ENCODE peak calls at places on chromosome 11, in four cellular contexts. X, L, I and H are unnamed samples.

GRCh38 chr11:33543823-33544222 is 156.8 kb downstream of the C11orf91 start:
- DNase-seq in X (no peak), L (no peak), I (peak; percentile 75), H (no peak)

GRCh38 chr11:27914080-27914479 is 193.9 kb downstream of the KIF18A start:
- DNase-seq in X (no peak), L (no peak), I (no peak), H (peak; percentile 55)

GRCh38 chr11:128473631-128474030 is 113.7 kb downstream of the ETS1 start:
- DNase-seq in X (no peak), L (no peak), I (no peak), H (no peak)

GRCh38 chr11:108958446-108959123 is 293.7 kb downstream of the DDX10 start:
- DNase-seq in X (no peak), L (no peak), I (peak; percentile 68), H (peak; percentile 62)

GRCh38 chr11:102685311-102685710 is 20.3 kb downstream of the MMP27 start:
- DNase-seq in X (no peak), L (no peak), I (no peak), H (no peak)

GRCh38 chr11:123560001-123560400 is 94.4 kb downstream of the SCN3B start:
- DNase-seq in X (peak; percentile 63), L (peak; percentile 74), I (peak; percentile 93), H (peak; percentile 81)

GRCh38 chr11:57458060-57458409 is 2.3 kb upstream of the RTN4RL2 start:
- DNase-seq in X (no peak), L (no peak), I (no peak), H (no peak)

GRCh38 chr11:27700351-27701261 is at the start of gene BDNF:
- DNase-seq in X (peak; percentile 41), L (no peak), I (peak; percentile 68), H (peak; percentile 36)

GRCh38 chr11:134951305-134951700 is 539.3 kb upstream of the B3GAT1 start:
- DNase-seq in X (no peak), L (no peak), I (peak; percentile 73), H (peak; percentile 3)

GRCh38 chr11:32706985-32707736 is 87.3 kb downstream of the CCDC73 start:
- DNase-seq in X (peak; percentile 64), L (no peak), I (peak; percentile 56), H (peak; percentile 82)

GRCh38 chr11:16381177-16381576 is 24.8 kb upstream of the SOX6 start:
- DNase-seq in X (no peak), L (no peak), I (no peak), H (no peak)

GRCh38 chr11:128937480-128937879 is 5.2 kb downstream of the TP53AIP1 start:
- DNase-seq in X (no peak), L (no peak), I (no peak), H (no peak)

GRCh38 chr11:114237321-114238280 is 58.6 kb upstream of the NNMT start:
- DNase-seq in X (no peak), L (no peak), I (no peak), H (no peak)

GRCh38 chr11:57294225-57295131 is 30.3 kb downstream of the TNKS1BP1 start:
- DNase-seq in X (no peak), L (peak; percentile 38), I (peak; percentile 72), H (peak; percentile 30)

GRCh38 chr11:1504581-1505290 is 18.2 kb upstream of the MOB2 start:
- DNase-seq in X (no peak), L (no peak), I (no peak), H (no peak)

GRCh38 chr11:78838417-78838816 is 263.8 kb upstream of the NARS2 start:
- DNase-seq in X (no peak), L (peak; percentile 29), I (no peak), H (no peak)

GRCh38 chr11:11816511-11817319 is 25.1 kb upstream of the USP47 start:
- DNase-seq in X (no peak), L (no peak), I (peak; percentile 37), H (no peak)

GRCh38 chr11:6321961-6322362 is 1.7 kb upstream of the CAVIN3 start:
- DNase-seq in X (no peak), L (no peak), I (peak; percentile 55), H (peak; percentile 74)

GRCh38 chr11:67356867-67357561 is 3.7 kb upstream of the POLD4 start:
- DNase-seq in X (peak; percentile 83), L (peak; percentile 78), I (peak; percentile 72), H (peak; percentile 76)

GRCh38 chr11:130431337-130431773 is 2.9 kb upstream of the ADAMTS8 start:
- DNase-seq in X (peak; percentile 76), L (peak; percentile 80), I (peak; percentile 44), H (peak; percentile 40)

GRCh38 chr11:113849713-113850112 is 25.7 kb downstream of the USP28 start:
- DNase-seq in X (no peak), L (no peak), I (no peak), H (no peak)

GRCh38 chr11:60514055-60514454 is 1.1 kb upstream of the MS4A13 start:
- DNase-seq in X (no peak), L (no peak), I (no peak), H (no peak)

GRCh38 chr11:91041626-91042025 is 818.8 kb upstream of the CHORDC1 start:
- DNase-seq in X (no peak), L (no peak), I (no peak), H (no peak)

GRCh38 chr11:129167315-129167714 is 24.8 kb downstream of the ARHGAP32 start:
- DNase-seq in X (no peak), L (no peak), I (no peak), H (no peak)

GRCh38 chr11:130403301-130403804 is 25.1 kb downstream of the ADAMTS8 start:
- DNase-seq in X (no peak), L (peak; percentile 32), I (peak; percentile 90), H (peak; percentile 83)

GRCh38 chr11:74030668-74031309 is 21.9 kb upstream of the UCP3 start:
- DNase-seq in X (no peak), L (no peak), I (no peak), H (no peak)

GRCh38 chr11:91366816-91367215 is 857.8 kb upstream of the FAT3 start:
- DNase-seq in X (no peak), L (no peak), I (no peak), H (no peak)

GRCh38 chr11:124897681-124898680 is at the start of gene ROBO4:
- DNase-seq in X (no peak), L (no peak), I (peak; percentile 91), H (peak; percentile 91)

GRCh38 chr11:6925636-6926207 is 504 bp upstream of the ZNF215 start:
- DNase-seq in X (no peak), L (no peak), I (peak; percentile 8), H (peak; percentile 19)

GRCh38 chr11:73143126-73143838 is 1.2 kb upstream of the FCHSD2 start:
- DNase-seq in X (peak; percentile 31), L (peak; percentile 62), I (no peak), H (no peak)

GRCh38 chr11:117230286-117230961 is 1.4 kb downstream of the PCSK7 start:
- DNase-seq in X (peak; percentile 56), L (no peak), I (no peak), H (no peak)

GRCh38 chr11:69183613-69184012 is 27.9 kb downstream of the SMIM38 start:
- DNase-seq in X (peak; percentile 82), L (no peak), I (no peak), H (no peak)

GRCh38 chr11:32006799-32007388 is 84.0 kb upstream of the RCN1 start:
- DNase-seq in X (peak; percentile 55), L (peak; percentile 20), I (peak; percentile 54), H (peak; percentile 54)

GRCh38 chr11:13343931-13344717 is 66.5 kb downstream of the BMAL1 start:
- DNase-seq in X (peak; percentile 74), L (peak; percentile 78), I (peak; percentile 76), H (peak; percentile 65)

GRCh38 chr11:3637201-3637600 is 4.6 kb downstream of the ART5 start:
- DNase-seq in X (no peak), L (no peak), I (no peak), H (no peak)

GRCh38 chr11:34337016-34337415 is 20.8 kb downstream of the ABTB2 start:
- DNase-seq in X (no peak), L (no peak), I (no peak), H (no peak)

GRCh38 chr11:133679896-133680295 is 147.6 kb upstream of the OPCML start:
- DNase-seq in X (no peak), L (no peak), I (no peak), H (no peak)
- TF ChIP-seq CTCF in X (no peak), L (no peak), I (no peak), H (no peak)

DNA sequence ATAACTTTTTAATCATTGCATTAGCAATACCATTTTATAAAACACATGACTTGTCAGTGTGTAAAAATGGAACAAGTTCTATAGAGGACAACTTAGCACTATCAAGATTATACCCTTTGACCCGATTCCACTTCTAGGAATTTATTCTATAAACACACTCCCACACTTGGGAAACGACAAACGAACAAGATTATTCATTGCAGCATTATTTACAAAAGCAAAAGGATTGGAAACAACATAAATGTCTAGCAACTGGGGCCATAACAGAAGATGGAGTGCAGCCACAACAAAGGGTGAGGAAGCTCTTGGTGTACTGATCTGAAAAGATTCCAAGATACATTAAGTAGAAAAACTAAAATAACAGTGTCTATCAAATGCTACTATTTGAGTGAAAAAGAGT is 2.3 kb upstream of the IRAG1 start:
- DNase-seq in X (no peak), L (no peak), I (no peak), H (no peak)
- TF ChIP-seq CTCF in X (no peak), L (no peak), I (no peak), H (no peak)

GRCh38 chr11:71977743-71978418 is 20.8 kb upstream of the IL18BP start:
- DNase-seq in X (peak; percentile 58), L (peak; percentile 69), I (peak; percentile 58), H (peak; percentile 54)
- TF ChIP-seq CTCF in X (peak; percentile 46), L (peak; percentile 37), I (peak; percentile 80), H (peak; percentile 89)

GRCh38 chr11:118658372-118659313 is 20.8 kb downstream of the TREH start:
- DNase-seq in X (no peak), L (no peak), I (no peak), H (no peak)
- TF ChIP-seq CTCF in X (no peak), L (no peak), I (peak; percentile 23), H (no peak)